ENCODE peak calls at places on chromosomes 16 and 17, in five cellular contexts. E, A, H, I and L are unnamed samples.

GRCh38 chr16:363110-364090 is 6.9 kb downstream of the MRPL28 start:
- DNase-seq in E (peak; percentile 58), A (no peak), H (no peak), I (no peak), L (no peak)

GRCh38 chr17:19578545-19578944 is 44.9 kb downstream of the SLC47A1 start:
- DNase-seq in E (peak; percentile 85), A (no peak), H (no peak), I (no peak), L (no peak)

GRCh38 chr17:67528751-67529436 is 151.8 kb downstream of the PITPNC1 start:
- DNase-seq in E (peak; percentile 94), A (no peak), H (peak; percentile 92), I (no peak), L (peak; percentile 67)

GRCh38 chr17:62824290-62825135 is 16.4 kb upstream of the MARCHF10 start:
- DNase-seq in E (no peak), A (no peak), H (peak; percentile 49), I (no peak), L (peak; percentile 79)

GRCh38 chr17:43416998-43417891 is 18.5 kb downstream of the ARL4D start:
- DNase-seq in E (no peak), A (no peak), H (no peak), I (no peak), L (no peak)

GRCh38 chr17:79907855-79908254 is 68.6 kb upstream of the CBX4 start:
- DNase-seq in E (no peak), A (no peak), H (no peak), I (no peak), L (no peak)

GRCh38 chr16:53643474-53643873 is 60.2 kb downstream of the RPGRIP1L start:
- DNase-seq in E (no peak), A (no peak), H (no peak), I (no peak), L (no peak)

GRCh38 chr17:12078791-12079190 is 58.1 kb downstream of the MAP2K4 start:
- DNase-seq in E (no peak), A (no peak), H (no peak), I (no peak), L (no peak)

GRCh38 chr16:22945361-22945760 is 131.4 kb downstream of the HS3ST2 start:
- DNase-seq in E (no peak), A (no peak), H (no peak), I (no peak), L (no peak)

GRCh38 chr17:29112780-29113295 is 67.4 kb downstream of the MYO18A start:
- DNase-seq in E (no peak), A (no peak), H (no peak), I (no peak), L (no peak)

GRCh38 chr17:82317394-82318168 is at the start of gene CD7:
- DNase-seq in E (no peak), A (no peak), H (peak; percentile 64), I (no peak), L (no peak)

GRCh38 chr16:57100445-57100844 is 8.1 kb downstream of the CPNE2 start:
- DNase-seq in E (no peak), A (no peak), H (no peak), I (no peak), L (no peak)

GRCh38 chr17:53765609-53766008 is 57.1 kb upstream of the KIF2B start:
- DNase-seq in E (no peak), A (no peak), H (no peak), I (no peak), L (no peak)

GRCh38 chr16:67277294-67277998 is 1.9 kb upstream of the PLEKHG4 start:
- DNase-seq in E (no peak), A (peak; percentile 36), H (peak; percentile 35), I (no peak), L (no peak)

GRCh38 chr17:880871-881269 is 98.7 kb downstream of the NXN start:
- DNase-seq in E (no peak), A (no peak), H (no peak), I (no peak), L (no peak)
- TF ChIP-seq CHD2 in E (no peak), A (no peak), H (no peak), I (no peak), L (no peak)

DNA sequence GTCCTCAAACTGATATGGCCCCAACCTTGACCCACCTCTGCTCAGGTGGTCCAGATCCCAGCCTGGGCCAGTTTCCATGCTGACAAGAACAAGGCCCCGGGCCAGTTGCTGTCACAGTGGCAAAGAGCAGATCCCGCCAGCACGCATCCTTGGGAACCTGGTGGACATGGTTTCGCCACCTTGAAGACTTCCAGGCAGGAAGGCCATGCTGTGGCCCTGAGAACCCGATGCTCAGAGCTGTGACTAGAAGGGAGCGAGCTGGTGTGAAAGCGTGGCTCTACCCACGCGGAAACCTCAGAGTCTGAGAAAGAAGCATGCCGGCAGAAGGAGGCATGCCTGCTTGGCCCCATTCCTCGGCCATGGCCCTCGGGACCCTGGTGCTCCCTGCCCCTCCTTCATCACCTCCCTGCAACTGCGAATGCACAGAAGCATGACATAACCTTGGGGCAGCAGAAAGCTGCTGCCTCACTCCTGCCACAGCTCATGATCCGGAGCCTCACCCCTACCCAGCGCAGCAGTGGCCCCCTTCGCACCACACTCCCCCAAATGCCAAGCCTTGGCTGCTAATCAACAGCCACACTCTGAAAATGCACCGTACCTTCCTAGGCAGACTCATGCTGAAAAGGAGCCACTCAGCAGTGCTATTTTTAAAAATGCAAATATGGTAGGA is 33.2 kb downstream of the UBE2O start:
- DNase-seq in E (no peak), A (no peak), H (no peak), I (no peak), L (no peak)
- TF ChIP-seq RAD21 in E (no peak), A (no peak), H (no peak), I (no peak), L (no peak)

DNA sequence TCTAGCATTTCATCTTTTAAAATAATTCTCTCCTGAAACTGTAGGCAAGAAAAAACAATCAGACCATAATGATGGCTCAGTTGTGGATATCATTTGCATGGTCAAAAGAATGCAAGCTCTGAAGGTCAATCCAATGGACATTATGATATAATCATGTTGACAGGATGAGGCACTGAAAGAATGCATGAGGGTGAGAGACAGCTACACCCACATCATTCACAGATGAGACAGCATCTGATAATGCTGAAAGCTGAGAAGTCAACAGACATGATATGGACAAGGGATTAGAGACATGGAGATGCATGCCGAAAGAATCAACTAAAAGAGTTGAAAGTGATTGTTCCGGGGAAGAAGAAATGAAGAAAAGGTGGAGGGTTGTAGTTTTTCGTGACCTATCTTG is 346.4 kb upstream of the CDH5 start:
- DNase-seq in E (no peak), A (no peak), H (no peak), I (no peak), L (no peak)
- TF ChIP-seq JUND in E (no peak), A (no peak), H (no peak), I (no peak), L (no peak)

GRCh38 chr17:31724026-31724425 is 135.0 kb downstream of the COPRS start:
- DNase-seq in E (no peak), A (no peak), H (no peak), I (no peak), L (peak; percentile 20)
- TF ChIP-seq CHD2 in E (no peak), A (no peak), H (no peak), I (no peak), L (no peak)

GRCh38 chr17:69761767-69762321 is 313.2 kb upstream of the KCNJ16 start:
- DNase-seq in E (no peak), A (no peak), H (peak; percentile 9), I (no peak), L (no peak)
- TF ChIP-seq RAD21 in E (no peak), A (no peak), H (no peak), I (no peak), L (no peak)

DNA sequence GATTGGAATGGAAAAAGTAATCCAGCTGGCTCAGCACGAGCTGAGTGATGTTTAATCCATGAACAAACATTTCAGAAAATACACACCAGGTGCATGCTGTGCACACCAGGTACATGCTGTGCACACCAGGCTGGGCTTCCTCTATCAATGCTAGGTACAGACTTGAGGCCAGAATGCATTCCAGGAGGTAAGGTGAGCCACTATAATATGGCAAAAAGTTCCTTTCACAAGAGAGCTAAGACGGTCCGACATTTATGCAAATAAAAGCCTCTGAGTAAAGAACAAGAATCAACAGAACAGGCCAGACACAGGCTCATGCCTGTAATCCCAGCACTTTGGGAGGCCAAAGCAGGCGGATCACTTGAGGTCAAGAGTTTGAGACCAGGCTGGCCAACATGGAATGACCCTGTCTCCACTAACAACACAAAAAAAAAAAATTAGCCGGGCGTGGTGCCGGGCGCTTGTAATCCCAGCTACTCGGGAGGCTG is 128.2 kb downstream of the ZNF778 start:
- DNase-seq in E (no peak), A (no peak), H (peak; percentile 81), I (no peak), L (no peak)
- TF ChIP-seq JUND in E (no peak), A (no peak), H (no peak), I (no peak), L (no peak)

GRCh38 chr17:76562734-76563148 is 22.9 kb downstream of the PRCD start:
- DNase-seq in E (peak; percentile 27), A (peak; percentile 46), H (no peak), I (no peak), L (no peak)

GRCh38 chr17:76560877-76561221 is 21.0 kb downstream of the PRCD start:
- DNase-seq in E (no peak), A (no peak), H (no peak), I (no peak), L (no peak)

GRCh38 chr17:76560036-76560876 is 20.4 kb downstream of the PRCD start:
- DNase-seq in E (no peak), A (no peak), H (no peak), I (no peak), L (no peak)

GRCh38 chr17:76561332-76561731 is 21.5 kb downstream of the PRCD start:
- DNase-seq in E (no peak), A (no peak), H (no peak), I (no peak), L (no peak)

DNA sequence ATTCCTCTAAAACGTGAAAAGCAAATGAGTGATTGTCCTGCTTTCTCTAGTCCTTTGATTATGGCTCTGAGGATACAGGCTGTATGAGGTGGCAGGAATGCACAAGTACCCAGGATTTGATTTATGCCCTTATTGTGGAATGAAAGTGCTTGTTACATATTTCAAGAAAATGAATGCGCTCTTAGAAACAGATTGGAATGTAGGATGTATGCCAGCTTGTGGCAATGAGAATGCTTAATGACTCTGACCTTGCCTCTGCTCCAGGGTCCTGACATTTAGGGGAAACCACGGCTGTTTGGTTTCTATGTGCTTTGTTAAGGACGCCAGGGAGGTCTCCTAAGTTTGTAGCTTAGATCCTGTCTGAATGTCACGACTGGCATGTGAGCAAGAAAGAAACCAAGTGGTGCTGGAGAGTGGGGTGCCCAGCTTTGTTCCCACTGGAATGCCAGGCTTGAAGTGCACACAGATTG is 22.0 kb downstream of the PRCD start:
- DNase-seq in E (no peak), A (no peak), H (no peak), I (no peak), L (no peak)
- TF ChIP-seq CHD2 in E (no peak), A (no peak), H (no peak), I (no peak), L (no peak)

GRCh38 chr17:57629886-57630285 is 115.2 kb downstream of the CCDC182 start:
- DNase-seq in E (no peak), A (no peak), H (no peak), I (no peak), L (no peak)

GRCh38 chr17:57628421-57628820 is 116.7 kb downstream of the CCDC182 start:
- DNase-seq in E (no peak), A (no peak), H (no peak), I (no peak), L (no peak)

GRCh38 chr17:57630736-57631135 is 114.4 kb downstream of the CCDC182 start:
- DNase-seq in E (no peak), A (no peak), H (no peak), I (no peak), L (no peak)

GRCh38 chr17:57627591-57627990 is 117.5 kb downstream of the CCDC182 start:
- DNase-seq in E (no peak), A (no peak), H (no peak), I (no peak), L (no peak)

GRCh38 chr17:57629470-57629869 is 115.6 kb downstream of the CCDC182 start:
- DNase-seq in E (no peak), A (no peak), H (no peak), I (peak; percentile 37), L (no peak)
- TF ChIP-seq RAD21 in E (no peak), A (no peak), H (no peak), I (no peak), L (no peak)